ENCODE peak calls at places on chromosomes 7 and 10, in four cellular contexts. O is HEK293T, E is K562, J is HepG2. I is an unnamed sample.

GRCh38 chr7:79612903-79613302 is 159.4 kb upstream of the MAGI2 start:
- DNase-seq in O (no peak), E (no peak), J (no peak), I (no peak)

GRCh38 chr10:19862811-19863515 is 46.7 kb downstream of the PLXDC2 start:
- DNase-seq in O (no peak), E (no peak), J (no peak), I (no peak)

GRCh38 chr10:119494224-119495060 is 48.1 kb downstream of the RGS10 start:
- DNase-seq in O (no peak), E (no peak), J (no peak), I (no peak)

GRCh38 chr10:86164216-86164774 is 202.3 kb downstream of the GRID1 start:
- DNase-seq in O (no peak), E (no peak), J (peak; percentile 6), I (peak; percentile 5)

GRCh38 chr7:154646126-154647013 is 356.6 kb downstream of the PAXIP1 start:
- DNase-seq in O (no peak), E (peak; percentile 57), J (no peak), I (no peak)

GRCh38 chr10:60905580-60905979 is 38.4 kb downstream of the RHOBTB1 start:
- DNase-seq in O (no peak), E (no peak), J (no peak), I (no peak)

GRCh38 chr10:97119058-97119832 is 66.5 kb downstream of the SLIT1 start:
- DNase-seq in O (no peak), E (no peak), J (no peak), I (no peak)

GRCh38 chr10:118472415-118472814 is 123.0 kb downstream of the PRLHR start:
- DNase-seq in O (no peak), E (no peak), J (no peak), I (no peak)

GRCh38 chr7:99375070-99375807 is 709 bp downstream of the ARPC1B start:
- DNase-seq in O (peak; percentile 68), E (peak; percentile 81), J (peak; percentile 64), I (peak; percentile 60)

GRCh38 chr7:75879771-75880184 is 944 bp downstream of the RHBDD2 start:
- DNase-seq in O (no peak), E (no peak), J (no peak), I (no peak)

GRCh38 chr10:101748496-101748895 is 27.4 kb downstream of the FGF8 start:
- DNase-seq in O (no peak), E (no peak), J (no peak), I (no peak)

GRCh38 chr7:70765651-70766050 is 366.3 kb upstream of the GALNT17 start:
- DNase-seq in O (no peak), E (no peak), J (no peak), I (no peak)

GRCh38 chr10:127550861-127551260 is 1.8 kb downstream of the NPS start:
- DNase-seq in O (no peak), E (no peak), J (no peak), I (no peak)

GRCh38 chr7:11492307-11492706 is 339.7 kb downstream of the THSD7A start:
- DNase-seq in O (no peak), E (no peak), J (no peak), I (no peak)
- TF ChIP-seq ELF4 in O (no peak), E (no peak), J (no peak), I (no peak)

DNA sequence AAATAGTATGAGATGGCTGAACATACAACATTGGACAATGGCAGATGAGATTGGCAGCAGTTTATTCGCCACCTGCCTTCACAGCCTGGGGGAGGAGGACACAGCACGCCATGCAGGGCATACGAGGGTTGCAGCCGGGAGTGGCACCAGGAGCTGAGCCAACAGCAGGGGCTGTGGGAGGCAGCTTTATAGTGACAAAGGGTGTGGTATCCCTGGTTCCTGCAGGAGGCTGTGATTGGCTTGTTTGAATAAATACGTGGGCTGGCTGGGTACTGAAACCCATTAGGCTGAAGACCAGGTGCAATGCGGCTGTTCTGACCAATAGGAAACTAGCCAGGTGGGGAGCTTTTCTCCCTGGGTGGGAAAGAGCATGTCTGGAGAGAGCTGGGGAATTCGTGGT is 68.9 kb upstream of the LEP start:
- DNase-seq in O (no peak), E (no peak), J (no peak), I (no peak)
- TF ChIP-seq ELF4 in O (no peak), E (no peak), J (no peak), I (no peak)

GRCh38 chr10:124386186-124387077 is 32.3 kb downstream of the OAT start:
- DNase-seq in O (no peak), E (no peak), J (no peak), I (peak; percentile 57)
- TF ChIP-seq ELF4 in O (no peak), E (no peak), J (no peak), I (no peak)

GRCh38 chr10:131667561-131667960 is 233.2 kb upstream of the PPP2R2D start:
- DNase-seq in O (no peak), E (no peak), J (no peak), I (no peak)

GRCh38 chr10:131668903-131669302 is 231.9 kb upstream of the PPP2R2D start:
- DNase-seq in O (no peak), E (no peak), J (no peak), I (no peak)

GRCh38 chr10:131670341-131670740 is 230.5 kb upstream of the PPP2R2D start:
- DNase-seq in O (no peak), E (no peak), J (no peak), I (no peak)

GRCh38 chr10:131667047-131667446 is 233.8 kb upstream of the PPP2R2D start:
- DNase-seq in O (no peak), E (no peak), J (no peak), I (peak; percentile 3)

DNA sequence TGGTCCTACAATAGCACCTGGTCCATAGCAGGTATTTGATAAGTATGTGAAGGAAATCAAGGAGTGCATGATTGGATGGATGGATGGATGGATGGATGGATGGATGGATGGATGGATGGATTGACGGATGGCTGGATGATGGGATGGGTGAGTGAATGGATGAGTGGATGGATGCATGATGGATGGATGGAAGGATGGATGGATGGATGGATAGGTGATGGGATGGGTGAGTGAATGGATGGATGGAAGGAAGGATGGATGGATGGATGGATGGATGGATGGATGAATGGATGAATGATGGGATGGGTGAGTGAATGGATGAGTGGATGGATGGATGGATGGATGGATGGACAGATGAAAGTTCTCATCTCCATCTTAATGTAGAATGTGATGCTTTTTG is 231.0 kb upstream of the PPP2R2D start:
- DNase-seq in O (no peak), E (no peak), J (no peak), I (no peak)
- TF ChIP-seq ELF4 in O (no peak), E (no peak), J (no peak), I (no peak)

GRCh38 chr10:103850572-103850895 is 4.8 kb downstream of the SH3PXD2A start:
- DNase-seq in O (no peak), E (no peak), J (no peak), I (no peak)

GRCh38 chr10:103851261-103851660 is 4.1 kb downstream of the SH3PXD2A start:
- DNase-seq in O (no peak), E (no peak), J (no peak), I (no peak)

GRCh38 chr10:103849212-103849877 is 6.0 kb downstream of the SH3PXD2A start:
- DNase-seq in O (no peak), E (no peak), J (no peak), I (no peak)

GRCh38 chr10:103847909-103848468 is 7.4 kb downstream of the SH3PXD2A start:
- DNase-seq in O (peak; percentile 62), E (no peak), J (peak; percentile 21), I (peak; percentile 63)

GRCh38 chr10:103849880-103850571 is 5.3 kb downstream of the SH3PXD2A start:
- DNase-seq in O (no peak), E (no peak), J (no peak), I (no peak)
- TF ChIP-seq ELF4 in O (no peak), E (no peak), J (no peak), I (no peak)

GRCh38 chr10:10499839-10500238 is 517.8 kb upstream of the CELF2 start:
- DNase-seq in O (no peak), E (no peak), J (no peak), I (no peak)
- TF ChIP-seq ELF4 in O (no peak), E (no peak), J (no peak), I (no peak)

DNA sequence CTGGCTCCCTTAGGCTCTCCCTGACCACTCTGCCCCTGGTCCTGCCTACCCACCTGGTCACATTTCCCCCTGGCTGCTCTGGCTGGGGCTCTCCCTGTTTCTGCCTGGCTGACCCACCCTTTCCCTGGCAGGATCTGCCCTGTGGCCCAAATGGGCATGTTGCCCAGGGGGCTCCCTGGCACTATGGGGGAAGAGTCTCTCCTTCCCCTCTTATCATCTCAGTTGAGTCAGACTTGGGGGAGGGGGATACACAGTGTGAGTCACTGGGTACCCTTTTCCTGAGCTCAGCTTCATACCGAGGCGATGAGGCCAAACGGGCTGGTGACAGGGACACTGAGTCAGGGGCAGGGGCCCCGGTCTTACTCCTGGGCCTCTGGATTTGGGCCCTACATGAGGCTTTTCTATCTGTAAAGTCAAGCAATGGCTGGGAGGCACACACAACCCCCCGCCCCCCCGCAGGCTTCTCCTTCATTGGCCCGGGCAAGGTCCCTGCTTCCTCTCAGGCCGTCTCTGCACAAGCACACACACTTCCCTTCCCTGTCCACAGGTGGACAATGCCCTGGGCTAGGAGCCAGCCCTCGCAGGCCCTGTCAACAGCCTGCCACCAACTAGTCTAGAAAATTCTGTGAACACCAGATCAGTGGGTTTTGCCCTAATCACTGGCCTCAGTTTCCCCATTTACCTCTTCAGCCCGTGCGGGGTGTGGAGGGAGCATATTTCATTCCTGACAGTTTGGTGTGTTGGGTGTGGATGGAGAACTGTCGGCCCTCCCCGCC is 627 bp upstream of the FLNC start:
- DNase-seq in O (no peak), E (peak; percentile 59), J (no peak), I (no peak)
- TF ChIP-seq ELF4 in O (no peak), E (no peak), J (no peak), I (no peak)